ENCODE peak calls at places on chromosomes 3 and 15, in four cellular contexts. L is H1, V is GM12878, W is HepG2. D is an unnamed sample.

GRCh38 chr3:13106308-13106970 is 33.2 kb upstream of the IQSEC1 start:
- DNase-seq in W (peak; percentile 40), L (no peak), V (no peak), D (no peak)

GRCh38 chr3:172646439-172647015 is 64.3 kb downstream of the NCEH1 start:
- DNase-seq in L (no peak), W (no peak), V (no peak), D (no peak)

GRCh38 chr15:88918738-88919137 is 5.6 kb upstream of the MFGE8 start:
- DNase-seq in V (peak; percentile 75), L (peak; percentile 31), W (no peak), D (no peak)

GRCh38 chr3:109806929-109807328 is 469.6 kb upstream of the DPPA4 start:
- DNase-seq in V (no peak), L (no peak), W (peak; percentile 5), D (no peak)

GRCh38 chr3:14133188-14133800 is 8.4 kb downstream of the TMEM43 start:
- DNase-seq in V (no peak), L (no peak), W (peak; percentile 69), D (no peak)

GRCh38 chr3:158094235-158094916 is 11.8 kb downstream of the SHOX2 start:
- DNase-seq in L (peak; percentile 78), V (no peak), W (no peak), D (no peak)

GRCh38 chr15:88899251-88899650 is 3.9 kb upstream of the HAPLN3 start:
- DNase-seq in W (no peak), L (no peak), V (no peak), D (no peak)

GRCh38 chr3:128337305-128337704 is 129.4 kb downstream of the DNAJB8 start:
- DNase-seq in V (no peak), L (no peak), W (no peak), D (no peak)

GRCh38 chr15:63049747-63050439 is 7.3 kb downstream of the TPM1 start:
- DNase-seq in W (peak; percentile 56), L (no peak), V (no peak), D (no peak)

GRCh38 chr15:90660195-90660995 is 56.8 kb upstream of the BLM start:
- DNase-seq in L (no peak), W (no peak), V (peak; percentile 86), D (no peak)

GRCh38 chr15:67240235-67241131 is 14.0 kb downstream of the AAGAB start:
- DNase-seq in L (no peak), W (peak; percentile 13), V (peak; percentile 8), D (no peak)

GRCh38 chr3:78140866-78141658 is 1101.2 kb downstream of the ROBO2 start:
- DNase-seq in V (no peak), L (no peak), W (no peak), D (no peak)

GRCh38 chr3:75224419-75224818 is 439.7 kb upstream of the FRG2C start:
- DNase-seq in V (no peak), L (no peak), W (no peak), D (no peak)

GRCh38 chr3:159711560-159712333 is 276.9 kb upstream of the IL12A start:
- DNase-seq in W (no peak), V (no peak), L (no peak), D (no peak)

GRCh38 chr15:68384451-68385239 is 47.3 kb downstream of the ITGA11 start:
- DNase-seq in L (peak; percentile 28), W (no peak), V (no peak), D (no peak)

GRCh38 chr3:107315136-107315535 is 62.1 kb upstream of the CCDC54 start:
- DNase-seq in W (no peak), L (no peak), V (no peak), D (no peak)

GRCh38 chr15:66389098-66389858 is 2.6 kb downstream of the MAP2K1 start:
- DNase-seq in V (no peak), W (no peak), L (no peak), D (no peak)

GRCh38 chr3:146796078-146796477 is 190.9 kb upstream of the PLSCR5 start:
- DNase-seq in L (no peak), V (no peak), W (no peak), D (no peak)

DNA sequence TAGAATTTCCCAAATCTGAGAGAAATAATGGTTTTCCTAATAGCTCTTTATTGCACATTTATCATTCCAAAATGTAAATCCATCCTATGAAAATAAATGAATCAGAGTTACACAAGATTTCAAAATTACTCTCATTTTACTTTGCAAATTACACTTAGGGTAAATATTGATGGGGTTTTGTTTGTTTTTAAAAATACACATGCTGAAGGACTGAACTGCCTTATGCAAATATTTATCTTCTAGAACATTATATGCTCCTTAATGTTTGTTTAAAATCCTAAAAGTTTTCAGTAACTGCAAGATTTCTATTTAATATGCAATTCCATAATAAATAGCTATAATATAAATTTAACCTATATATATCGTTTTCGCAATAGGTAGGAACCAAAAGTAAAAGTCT is 38.2 kb downstream of the FOXP1 start:
- DNase-seq in L (no peak), W (peak; percentile 19), V (no peak), D (no peak)
- H3K4me1 ChIP-seq in L (no peaks in the 10 kb centered on the region), W (peaks cover 70% of the 10 kb centered on the region), V (no peaks in the 10 kb centered on the region), D (peaks cover 5% of the 10 kb centered on the region)

GRCh38 chr3:189192725-189193124 is 21.0 kb downstream of the TPRG1 start:
- DNase-seq in V (no peak), W (no peak), L (no peak), D (no peak)

GRCh38 chr3:189195302-189195701 is 23.5 kb downstream of the TPRG1 start:
- DNase-seq in L (peak; percentile 49), V (no peak), W (peak; percentile 11), D (no peak)
- TF ChIP-seq YY1 in L (no peak), V (no peak), W (no peak), D (no peak)

DNA sequence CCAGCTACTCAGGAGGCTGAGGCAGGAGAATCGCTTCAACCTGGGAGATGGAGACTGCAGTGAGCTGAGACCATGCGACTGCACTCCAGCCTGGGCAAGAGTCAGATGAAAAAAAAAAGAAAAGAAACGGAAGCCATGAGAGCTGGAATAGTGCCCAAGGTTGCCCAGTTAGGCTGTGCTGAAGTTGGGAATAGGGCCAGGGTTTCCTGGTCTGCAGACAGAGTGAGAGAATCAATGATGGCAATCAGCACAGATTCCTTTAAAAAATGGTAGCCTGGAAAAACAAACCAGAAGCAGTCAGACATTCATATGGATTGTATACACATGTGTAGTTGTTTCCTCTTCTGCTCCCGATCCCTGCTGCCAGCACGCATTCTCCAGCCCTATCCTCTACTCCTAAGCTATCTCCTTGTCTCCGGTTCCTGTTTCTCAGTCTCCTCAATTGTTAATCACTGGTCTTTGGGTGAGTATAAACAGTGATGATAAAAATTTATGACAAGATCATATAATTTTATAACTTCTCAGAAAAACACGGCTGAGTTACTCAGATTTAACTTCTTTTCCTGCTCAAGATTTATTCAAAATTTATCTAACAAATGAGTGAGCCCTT is 316.2 kb upstream of the UMPS start:
- DNase-seq in W (no peak), V (no peak), L (no peak), D (no peak)
- TF ChIP-seq SUZ12 in W (no peak), V (no peak), L (no peak), D (no peak)

GRCh38 chr15:92879949-92880725 is 20.0 kb upstream of the CHD2 start:
- DNase-seq in L (no peak), W (no peak), V (no peak), D (no peak)
- H3K4me1 ChIP-seq in L (peaks cover 20% of the 10 kb centered on the region), W (peaks cover 56% of the 10 kb centered on the region), V (peaks cover 5% of the 10 kb centered on the region), D (no peaks in the 10 kb centered on the region)

DNA sequence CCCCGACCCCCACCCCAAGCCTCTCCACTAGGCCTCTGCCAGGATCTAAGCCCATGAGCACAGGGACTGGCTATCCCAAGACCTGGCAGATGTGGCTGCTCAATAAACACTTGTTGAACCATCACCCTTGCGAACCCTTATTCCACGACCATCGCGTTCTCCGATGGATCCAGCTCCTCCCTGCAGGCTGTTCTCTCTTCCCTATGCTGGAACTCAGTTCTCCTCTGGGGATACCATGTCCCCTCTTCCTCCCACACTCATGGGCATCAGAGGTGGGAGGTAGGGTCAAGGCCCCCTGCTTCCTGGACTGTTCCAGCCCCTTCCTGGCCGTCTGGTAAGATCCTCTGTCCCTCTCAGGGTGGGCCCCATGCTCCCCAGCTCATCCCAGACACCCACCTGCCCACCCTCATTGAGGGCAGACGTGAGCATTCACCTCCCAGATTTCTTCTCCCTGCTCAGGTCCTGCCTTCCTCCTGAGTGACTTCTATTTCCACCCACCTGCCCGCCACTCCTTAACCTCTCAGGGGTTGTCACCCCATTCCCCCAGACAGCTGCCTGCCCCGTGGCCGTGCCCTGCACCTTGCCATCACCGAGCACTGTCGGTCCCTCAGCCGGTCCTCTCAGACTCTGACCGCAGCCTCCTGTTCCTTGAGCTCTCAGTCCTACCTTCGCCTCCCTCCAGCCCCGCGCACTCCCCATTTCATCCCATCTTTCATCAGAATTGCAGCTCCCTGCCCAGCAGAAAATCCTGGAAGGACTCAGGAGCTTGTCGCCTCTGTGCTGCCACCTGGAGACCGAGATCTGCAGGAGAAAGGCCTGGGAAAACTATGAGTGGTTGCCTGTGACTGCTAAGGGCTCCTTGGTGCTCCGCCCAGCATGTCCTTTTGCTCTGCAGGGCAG is 42.0 kb downstream of the PML start:
- DNase-seq in L (peak; percentile 84), V (no peak), W (peak; percentile 51), D (peak; percentile 66)
- TF ChIP-seq YY1 in L (no peak), V (no peak), W (no peak), D (no peak)

D was measured in NT2/D1.